ENCODE peak calls at places on chromosomes 4 and X, in five cellular contexts. T, W, L, Y and D are unnamed samples.

GRCh38 chr4:181301735-181302380 is 941.3 kb upstream of the TENM3 start:
- DNase-seq in T (peak), W (peak), L (peak), Y (no peak), D (no peak)

GRCh38 chr4:141427726-141428296 is 207.1 kb downstream of the ZNF330 start:
- DNase-seq in T (no peak), W (no peak), L (no peak), Y (no peak), D (no peak)

GRCh38 chrX:136879001-136879667 is 1.4 kb downstream of the RBMX start:
- DNase-seq in T (no peak), W (no peak), L (peak), Y (peak), D (no peak)

GRCh38 chr4:85370400-85371032 is 104.4 kb upstream of the ARHGAP24 start:
- DNase-seq in T (peak), W (no peak), L (peak), Y (peak), D (no peak)

GRCh38 chr4:26196567-26196966 is 124.2 kb upstream of the RBPJ start:
- DNase-seq in T (no peak), W (no peak), L (no peak), Y (no peak), D (no peak)

GRCh38 chr4:108590776-108591175 is 29.6 kb upstream of the RPL34 start:
- DNase-seq in T (no peak), W (no peak), L (peak), Y (no peak), D (no peak)

GRCh38 chr4:57154191-57154590 is 44.0 kb upstream of the IGFBP7 start:
- DNase-seq in T (no peak), W (no peak), L (peak), Y (peak), D (no peak)

GRCh38 chr4:38768968-38769394 is 13.8 kb downstream of the TLR10 start:
- DNase-seq in T (no peak), W (no peak), L (peak), Y (no peak), D (no peak)

GRCh38 chr4:48493485-48494100 is 3.5 kb downstream of the ZAR1 start:
- DNase-seq in T (no peak), W (no peak), L (no peak), Y (no peak), D (no peak)

GRCh38 chr4:89173336-89174090 is 62.2 kb downstream of the TIGD2 start:
- DNase-seq in T (no peak), W (no peak), L (no peak), Y (no peak), D (no peak)

GRCh38 chr4:76458297-76458696 is 23.3 kb downstream of the SHROOM3 start:
- DNase-seq in T (no peak), W (no peak), L (peak), Y (no peak), D (no peak)

GRCh38 chr4:104490096-104490769 is 4.5 kb downstream of the CXXC4 start:
- DNase-seq in T (peak), W (peak), L (no peak), Y (no peak), D (no peak)

GRCh38 chr4:143512978-143513313 is 556 bp upstream of the SMARCA5 start:
- DNase-seq in T (no peak), W (no peak), L (no peak), Y (no peak), D (no peak)

GRCh38 chrX:11381464-11381863 is 88.3 kb downstream of the AMELX start:
- DNase-seq in T (peak), W (no peak), L (peak), Y (peak), D (no peak)

GRCh38 chr4:3207531-3208037 is 41.4 kb upstream of the MSANTD1 start:
- DNase-seq in T (no peak), W (no peak), L (peak), Y (peak), D (no peak)

GRCh38 chrX:50452782-50453181 is 17.8 kb downstream of the DGKK start:
- DNase-seq in T (no peak), W (no peak), L (no peak), Y (no peak), D (no peak)

GRCh38 chrX:50458483-50458882 is 12.1 kb downstream of the DGKK start:
- DNase-seq in T (no peak), W (no peak), L (no peak), Y (no peak), D (no peak)

GRCh38 chrX:50459615-50460014 is 11.0 kb downstream of the DGKK start:
- DNase-seq in T (no peak), W (no peak), L (no peak), Y (no peak), D (no peak)

DNA sequence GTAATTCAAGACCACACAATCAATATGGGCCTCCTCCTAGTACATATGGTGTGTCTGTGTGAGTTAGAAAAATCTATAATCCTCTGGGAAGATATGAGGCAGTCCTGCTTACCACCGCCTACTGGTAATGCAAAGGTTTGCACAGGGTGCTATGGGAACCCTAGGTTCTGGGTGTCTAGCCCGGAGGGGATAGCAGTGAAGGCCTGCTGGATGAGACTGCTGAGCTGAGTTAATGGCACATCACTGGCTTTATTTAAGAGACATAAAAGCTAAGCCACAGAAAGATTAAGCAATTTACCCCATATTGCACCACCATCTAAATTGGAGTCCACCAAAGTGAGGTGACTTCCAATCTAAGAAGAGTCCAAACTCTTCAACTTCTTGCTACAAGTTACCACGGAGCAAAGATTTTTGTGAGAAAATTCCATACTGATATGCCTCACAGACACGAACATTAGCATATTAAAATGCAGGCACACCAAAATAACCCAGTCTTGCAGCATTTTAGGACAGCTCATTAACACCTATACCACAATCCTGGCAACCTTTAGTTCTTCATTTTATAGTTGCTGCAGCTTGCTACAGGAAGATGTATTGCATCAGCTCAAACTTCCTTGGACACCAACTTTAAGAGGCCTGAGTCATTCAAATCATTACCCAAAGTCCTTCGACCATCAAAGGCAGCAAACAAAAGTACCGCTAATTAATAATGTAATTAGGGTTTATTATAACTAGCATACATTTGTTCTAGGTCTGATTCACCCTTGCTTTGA is 13.7 kb downstream of the DGKK start:
- DNase-seq in T (no peak), W (no peak), L (no peak), Y (no peak), D (no peak)
- TF ChIP-seq CTCF in T (no peak), W (no peak), L (no peak), Y (no peak), D (no peak)

DNA sequence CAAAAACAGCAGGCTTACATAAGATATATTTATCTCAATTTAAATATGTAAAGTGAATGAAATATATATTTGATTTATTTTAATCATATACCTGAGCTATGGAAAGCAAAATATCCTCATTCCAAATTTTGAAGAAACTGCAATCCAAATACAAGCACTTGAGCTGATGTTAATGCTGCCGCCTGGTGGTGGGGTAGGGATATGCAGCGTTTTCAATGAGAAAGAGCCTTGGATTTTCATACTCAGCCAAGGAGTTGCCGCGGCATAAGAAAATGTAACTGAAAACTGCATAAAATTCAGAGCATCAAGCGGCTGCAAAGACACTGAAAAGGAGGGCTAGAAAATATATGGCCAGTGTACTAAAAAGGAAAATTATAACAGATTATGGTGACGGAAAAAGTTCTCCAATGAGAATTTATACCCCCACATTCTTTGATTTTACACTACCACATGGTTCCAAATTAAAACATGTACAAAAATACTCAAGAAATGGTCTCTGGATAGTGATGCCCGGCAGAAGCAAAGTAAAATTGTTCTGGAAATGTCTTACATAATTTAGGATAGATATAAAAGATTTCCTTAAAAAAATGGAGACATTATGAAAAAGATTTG is 660.3 kb upstream of the PITX2 start:
- DNase-seq in T (no peak), W (no peak), L (peak), Y (peak), D (no peak)
- TF ChIP-seq CTCF in T (peak), W (peak), L (peak), Y (peak), D (peak)

GRCh38 chrX:20968996-20969395 is 405.2 kb upstream of the CNKSR2 start:
- DNase-seq in T (no peak), W (no peak), L (peak), Y (no peak), D (no peak)
- TF ChIP-seq CTCF in T (no peak), W (no peak), L (no peak), Y (no peak), D (no peak)

DNA sequence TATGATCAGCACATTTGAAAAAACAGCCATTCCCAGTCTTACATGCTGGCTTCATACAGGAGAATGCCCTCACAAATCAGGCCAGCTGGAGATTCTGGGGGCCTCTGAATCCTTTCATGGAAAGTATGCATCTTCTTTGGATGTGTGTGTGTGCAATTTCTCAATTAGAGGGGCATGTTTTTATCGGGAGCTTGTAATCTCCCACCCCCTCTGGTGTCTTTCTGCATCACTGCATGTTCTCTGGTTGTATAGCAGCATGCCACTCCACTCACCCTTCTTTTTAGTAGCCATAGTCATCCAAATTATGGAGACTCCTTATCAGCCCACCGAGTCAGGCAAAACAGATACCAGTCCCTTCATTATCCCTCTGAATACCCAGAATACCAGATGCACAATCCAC is 282.2 kb upstream of the SLIT2 start:
- DNase-seq in T (no peak), W (no peak), L (peak), Y (no peak), D (no peak)
- TF ChIP-seq CTCF in T (no peak), W (no peak), L (no peak), Y (peak), D (no peak)

GRCh38 chr4:75194180-75194579 is 261.3 kb downstream of the PARM1 start:
- DNase-seq in T (no peak), W (no peak), L (no peak), Y (no peak), D (no peak)
- TF ChIP-seq CTCF in T (no peak), W (no peak), L (no peak), Y (no peak), D (no peak)

GRCh38 chr4:93791570-93792195 is 36.9 kb upstream of the ATOH1 start:
- DNase-seq in T (no peak), W (no peak), L (peak), Y (peak), D (no peak)
- TF ChIP-seq CTCF in T (peak), W (peak), L (peak), Y (peak), D (peak)

GRCh38 chrX:128781506-128781905 is 729.3 kb upstream of the ACTRT1 start:
- DNase-seq in T (no peak), W (no peak), L (no peak), Y (no peak), D (no peak)
- TF ChIP-seq CTCF in T (peak), W (no peak), L (no peak), Y (no peak), D (peak)

DNA sequence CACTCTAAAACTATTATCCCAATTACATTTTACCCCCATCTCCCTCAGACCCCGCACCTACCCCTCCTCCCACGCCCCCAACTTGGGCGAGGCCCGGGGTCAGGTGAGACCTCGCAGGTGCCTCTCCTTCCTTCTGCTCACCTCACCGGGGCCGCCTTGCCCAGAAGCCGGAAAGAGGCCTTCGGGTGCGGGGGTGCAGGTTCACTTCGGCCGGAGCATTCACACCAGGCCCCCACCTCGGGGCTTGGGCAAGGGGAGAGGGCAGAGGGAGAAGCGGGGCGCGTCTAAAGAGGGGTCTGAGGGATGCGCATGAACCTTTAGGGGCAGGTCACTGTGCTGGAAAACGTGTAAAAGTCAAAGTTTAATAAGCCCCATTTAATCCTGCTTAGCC is 427 bp downstream of the ZNF182 start:
- DNase-seq in T (peak), W (no peak), L (no peak), Y (no peak), D (no peak)
- TF ChIP-seq CTCF in T (no peak), W (no peak), L (no peak), Y (no peak), D (no peak)

DNA sequence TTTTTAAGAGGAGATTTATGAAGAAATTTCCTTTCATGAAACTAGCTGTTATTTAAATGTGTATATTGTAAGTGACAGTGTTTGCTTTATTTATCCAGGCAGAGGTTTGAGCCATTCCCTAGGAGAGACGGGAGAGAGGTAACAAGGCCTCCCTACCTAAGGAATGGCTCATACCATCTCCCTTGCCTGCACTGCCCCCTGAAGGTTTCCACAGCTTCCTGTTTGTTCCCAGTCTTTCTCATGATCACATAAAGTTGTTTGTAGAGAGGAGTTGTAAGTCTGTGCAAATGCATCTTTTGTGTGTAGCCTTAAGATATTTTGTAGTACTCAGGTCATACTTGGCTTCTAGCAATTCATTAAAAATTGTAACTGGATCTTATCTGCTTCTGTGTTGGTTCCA is 1504.5 kb upstream of the PCDH10 start:
- DNase-seq in T (no peak), W (no peak), L (peak), Y (no peak), D (no peak)
- TF ChIP-seq CTCF in T (no peak), W (no peak), L (peak), Y (peak), D (no peak)